ENCODE peak calls at places on chromosomes 3 and 15, in nine cellular contexts. One of them, this sample, is unnamed.

GRCh38 chr15:67465196-67465952 is 55.6 kb upstream of the C15orf61 start:
- DNase-seq in activated CD4-positive, alpha-beta memory T cell treated with anti-CD3 and anti-CD28 coated beads, Interleukin-2, amount 10 ng/mL, durations not matched to agents 7 days and 5 days: no peak
- DNase-seq in sigmoid colon: no peak
- DNase-seq in ELR: no peak
- DNase-seq in GM04503: no peak
- DNase-seq in OCI-LY7: no peak
- DNase-seq in body of pancreas: no peak
- DNase-seq in GF-D8: no peak
- DNase-seq in HTR-8/SVneo: no peak
- DNase-seq in this sample: no peak

GRCh38 chr15:59170295-59170881 is 36.3 kb upstream of the LDHAL6B start:
- DNase-seq in activated CD4-positive, alpha-beta memory T cell treated with anti-CD3 and anti-CD28 coated beads, Interleukin-2, amount 10 ng/mL, durations not matched to agents 7 days and 5 days: no peak
- DNase-seq in HTR-8/SVneo: no peak
- DNase-seq in GM04503: peak
- DNase-seq in body of pancreas: peak
- DNase-seq in OCI-LY7: no peak
- DNase-seq in GF-D8: no peak
- DNase-seq in sigmoid colon: no peak
- DNase-seq in ELR: peak
- DNase-seq in this sample: no peak

GRCh38 chr3:41630708-41631107 is 331.2 kb downstream of the ULK4 start:
- DNase-seq in body of pancreas: no peak
- DNase-seq in activated CD4-positive, alpha-beta memory T cell treated with anti-CD3 and anti-CD28 coated beads, Interleukin-2, amount 10 ng/mL, durations not matched to agents 7 days and 5 days: no peak
- DNase-seq in OCI-LY7: no peak
- DNase-seq in HTR-8/SVneo: no peak
- DNase-seq in GM04503: no peak
- DNase-seq in GF-D8: no peak
- DNase-seq in ELR: no peak
- DNase-seq in sigmoid colon: no peak
- DNase-seq in this sample: no peak

GRCh38 chr3:188749010-188749617 is 422.7 kb upstream of the TPRG1 start:
- DNase-seq in ELR: peak
- DNase-seq in activated CD4-positive, alpha-beta memory T cell treated with anti-CD3 and anti-CD28 coated beads, Interleukin-2, amount 10 ng/mL, durations not matched to agents 7 days and 5 days: peak
- DNase-seq in OCI-LY7: peak
- DNase-seq in GF-D8: no peak
- DNase-seq in HTR-8/SVneo: peak
- DNase-seq in sigmoid colon: no peak
- DNase-seq in body of pancreas: peak
- DNase-seq in GM04503: no peak
- DNase-seq in this sample: no peak

GRCh38 chr3:54278960-54279359 is 156.6 kb downstream of the CACNA2D3 start:
- DNase-seq in ELR: no peak
- DNase-seq in HTR-8/SVneo: no peak
- DNase-seq in body of pancreas: no peak
- DNase-seq in sigmoid colon: no peak
- DNase-seq in activated CD4-positive, alpha-beta memory T cell treated with anti-CD3 and anti-CD28 coated beads, Interleukin-2, amount 10 ng/mL, durations not matched to agents 7 days and 5 days: no peak
- DNase-seq in GM04503: no peak
- DNase-seq in OCI-LY7: no peak
- DNase-seq in GF-D8: no peak
- DNase-seq in this sample: no peak

GRCh38 chr3:112013058-112013783 is 14.5 kb downstream of the TAGLN3 start:
- DNase-seq in GM04503: no peak
- DNase-seq in GF-D8: no peak
- DNase-seq in HTR-8/SVneo: peak
- DNase-seq in sigmoid colon: peak
- DNase-seq in ELR: peak
- DNase-seq in activated CD4-positive, alpha-beta memory T cell treated with anti-CD3 and anti-CD28 coated beads, Interleukin-2, amount 10 ng/mL, durations not matched to agents 7 days and 5 days: peak
- DNase-seq in OCI-LY7: peak
- DNase-seq in body of pancreas: peak
- DNase-seq in this sample: no peak

GRCh38 chr3:17577795-17578520 is 164.5 kb downstream of the TBC1D5 start:
- DNase-seq in activated CD4-positive, alpha-beta memory T cell treated with anti-CD3 and anti-CD28 coated beads, Interleukin-2, amount 10 ng/mL, durations not matched to agents 7 days and 5 days: no peak
- DNase-seq in HTR-8/SVneo: no peak
- DNase-seq in body of pancreas: no peak
- DNase-seq in GF-D8: no peak
- DNase-seq in OCI-LY7: no peak
- DNase-seq in GM04503: peak
- DNase-seq in ELR: no peak
- DNase-seq in sigmoid colon: no peak
- DNase-seq in this sample: no peak

GRCh38 chr15:73796266-73796939 is 43.3 kb upstream of the INSYN1 start:
- DNase-seq in GF-D8: no peak
- DNase-seq in activated CD4-positive, alpha-beta memory T cell treated with anti-CD3 and anti-CD28 coated beads, Interleukin-2, amount 10 ng/mL, durations not matched to agents 7 days and 5 days: no peak
- DNase-seq in OCI-LY7: no peak
- DNase-seq in HTR-8/SVneo: no peak
- DNase-seq in ELR: no peak
- DNase-seq in GM04503: no peak
- DNase-seq in sigmoid colon: no peak
- DNase-seq in body of pancreas: no peak
- DNase-seq in this sample: no peak

GRCh38 chr3:71581451-71581980 is 2.0 kb downstream of the FOXP1 start:
- DNase-seq in HTR-8/SVneo: no peak
- DNase-seq in body of pancreas: peak
- DNase-seq in OCI-LY7: peak
- DNase-seq in GF-D8: no peak
- DNase-seq in GM04503: no peak
- DNase-seq in ELR: peak
- DNase-seq in activated CD4-positive, alpha-beta memory T cell treated with anti-CD3 and anti-CD28 coated beads, Interleukin-2, amount 10 ng/mL, durations not matched to agents 7 days and 5 days: peak
- DNase-seq in sigmoid colon: peak
- DNase-seq in this sample: no peak

GRCh38 chr3:100436951-100437350 is 35.6 kb downstream of the LNP1 start:
- DNase-seq in sigmoid colon: no peak
- DNase-seq in activated CD4-positive, alpha-beta memory T cell treated with anti-CD3 and anti-CD28 coated beads, Interleukin-2, amount 10 ng/mL, durations not matched to agents 7 days and 5 days: no peak
- DNase-seq in HTR-8/SVneo: no peak
- DNase-seq in GM04503: no peak
- DNase-seq in ELR: peak
- DNase-seq in OCI-LY7: no peak
- DNase-seq in GF-D8: no peak
- DNase-seq in body of pancreas: no peak
- DNase-seq in this sample: no peak

GRCh38 chr15:77001351-77001750 is 6.4 kb downstream of the PSTPIP1 start:
- DNase-seq in OCI-LY7: no peak
- DNase-seq in sigmoid colon: no peak
- DNase-seq in activated CD4-positive, alpha-beta memory T cell treated with anti-CD3 and anti-CD28 coated beads, Interleukin-2, amount 10 ng/mL, durations not matched to agents 7 days and 5 days: no peak
- DNase-seq in HTR-8/SVneo: no peak
- DNase-seq in GM04503: no peak
- DNase-seq in GF-D8: no peak
- DNase-seq in body of pancreas: no peak
- DNase-seq in ELR: no peak
- DNase-seq in this sample: no peak

GRCh38 chr3:38459499-38460048 is 5.9 kb downstream of the ACVR2B start:
- DNase-seq in GM04503: no peak
- DNase-seq in sigmoid colon: no peak
- DNase-seq in activated CD4-positive, alpha-beta memory T cell treated with anti-CD3 and anti-CD28 coated beads, Interleukin-2, amount 10 ng/mL, durations not matched to agents 7 days and 5 days: no peak
- DNase-seq in OCI-LY7: no peak
- DNase-seq in body of pancreas: no peak
- DNase-seq in HTR-8/SVneo: no peak
- DNase-seq in ELR: no peak
- DNase-seq in GF-D8: no peak
- DNase-seq in this sample: no peak

GRCh38 chr15:57595011-57595866 is 3.5 kb downstream of the MYZAP start:
- DNase-seq in HTR-8/SVneo: no peak
- DNase-seq in GF-D8: peak
- DNase-seq in sigmoid colon: no peak
- DNase-seq in activated CD4-positive, alpha-beta memory T cell treated with anti-CD3 and anti-CD28 coated beads, Interleukin-2, amount 10 ng/mL, durations not matched to agents 7 days and 5 days: no peak
- DNase-seq in OCI-LY7: no peak
- DNase-seq in ELR: no peak
- DNase-seq in GM04503: no peak
- DNase-seq in body of pancreas: peak
- DNase-seq in this sample: no peak

GRCh38 chr15:96585634-96586386 is 255.3 kb downstream of the NR2F2 start:
- DNase-seq in ELR: peak
- DNase-seq in activated CD4-positive, alpha-beta memory T cell treated with anti-CD3 and anti-CD28 coated beads, Interleukin-2, amount 10 ng/mL, durations not matched to agents 7 days and 5 days: no peak
- DNase-seq in GM04503: no peak
- DNase-seq in sigmoid colon: no peak
- DNase-seq in body of pancreas: no peak
- DNase-seq in OCI-LY7: no peak
- DNase-seq in HTR-8/SVneo: peak
- DNase-seq in GF-D8: no peak
- DNase-seq in this sample: no peak

GRCh38 chr3:17143893-17144664 is 259.3 kb downstream of the PLCL2 start:
- DNase-seq in body of pancreas: no peak
- DNase-seq in GF-D8: no peak
- DNase-seq in ELR: no peak
- DNase-seq in sigmoid colon: no peak
- DNase-seq in activated CD4-positive, alpha-beta memory T cell treated with anti-CD3 and anti-CD28 coated beads, Interleukin-2, amount 10 ng/mL, durations not matched to agents 7 days and 5 days: no peak
- DNase-seq in HTR-8/SVneo: no peak
- DNase-seq in GM04503: no peak
- DNase-seq in OCI-LY7: no peak
- DNase-seq in this sample: no peak

GRCh38 chr3:150172356-150172755 is 201.7 kb upstream of the PFN2 start:
- DNase-seq in GF-D8: no peak
- DNase-seq in sigmoid colon: no peak
- DNase-seq in OCI-LY7: no peak
- DNase-seq in GM04503: no peak
- DNase-seq in HTR-8/SVneo: no peak
- DNase-seq in ELR: no peak
- DNase-seq in activated CD4-positive, alpha-beta memory T cell treated with anti-CD3 and anti-CD28 coated beads, Interleukin-2, amount 10 ng/mL, durations not matched to agents 7 days and 5 days: no peak
- DNase-seq in body of pancreas: no peak
- DNase-seq in this sample: no peak

GRCh38 chr3:187098925-187099512 is 40.3 kb downstream of the RPL39L start:
- DNase-seq in sigmoid colon: no peak
- DNase-seq in activated CD4-positive, alpha-beta memory T cell treated with anti-CD3 and anti-CD28 coated beads, Interleukin-2, amount 10 ng/mL, durations not matched to agents 7 days and 5 days: no peak
- DNase-seq in HTR-8/SVneo: no peak
- DNase-seq in GM04503: no peak
- DNase-seq in ELR: peak
- DNase-seq in OCI-LY7: no peak
- DNase-seq in GF-D8: no peak
- DNase-seq in body of pancreas: no peak
- DNase-seq in this sample: no peak

GRCh38 chr3:46261926-46262594 is 19.8 kb downstream of the CCR3 start:
- DNase-seq in body of pancreas: no peak
- DNase-seq in OCI-LY7: no peak
- DNase-seq in ELR: no peak
- DNase-seq in GF-D8: no peak
- DNase-seq in activated CD4-positive, alpha-beta memory T cell treated with anti-CD3 and anti-CD28 coated beads, Interleukin-2, amount 10 ng/mL, durations not matched to agents 7 days and 5 days: no peak
- DNase-seq in GM04503: no peak
- DNase-seq in HTR-8/SVneo: no peak
- DNase-seq in sigmoid colon: no peak
- DNase-seq in this sample: no peak

GRCh38 chr15:32908135-32908801 is 190.5 kb downstream of the GREM1 start:
- DNase-seq in body of pancreas: no peak
- DNase-seq in sigmoid colon: no peak
- DNase-seq in GM04503: no peak
- DNase-seq in OCI-LY7: peak
- DNase-seq in GF-D8: no peak
- DNase-seq in ELR: no peak
- DNase-seq in HTR-8/SVneo: no peak
- DNase-seq in activated CD4-positive, alpha-beta memory T cell treated with anti-CD3 and anti-CD28 coated beads, Interleukin-2, amount 10 ng/mL, durations not matched to agents 7 days and 5 days: no peak
- DNase-seq in this sample: no peak

GRCh38 chr3:114217266-114217665 is 20.1 kb downstream of the ZNF80 start:
- DNase-seq in sigmoid colon: no peak
- DNase-seq in GM04503: no peak
- DNase-seq in GF-D8: no peak
- DNase-seq in ELR: no peak
- DNase-seq in HTR-8/SVneo: no peak
- DNase-seq in activated CD4-positive, alpha-beta memory T cell treated with anti-CD3 and anti-CD28 coated beads, Interleukin-2, amount 10 ng/mL, durations not matched to agents 7 days and 5 days: no peak
- DNase-seq in body of pancreas: no peak
- DNase-seq in OCI-LY7: no peak
- DNase-seq in this sample: no peak

GRCh38 chr15:58903232-58903631 is 30.2 kb downstream of the SLTM start:
- DNase-seq in GF-D8: no peak
- DNase-seq in HTR-8/SVneo: no peak
- DNase-seq in sigmoid colon: no peak
- DNase-seq in ELR: no peak
- DNase-seq in activated CD4-positive, alpha-beta memory T cell treated with anti-CD3 and anti-CD28 coated beads, Interleukin-2, amount 10 ng/mL, durations not matched to agents 7 days and 5 days: no peak
- DNase-seq in OCI-LY7: no peak
- DNase-seq in body of pancreas: no peak
- DNase-seq in GM04503: no peak
- DNase-seq in this sample: no peak

GRCh38 chr15:67179411-67179995 is 75.0 kb downstream of the AAGAB start:
- DNase-seq in GF-D8: no peak
- DNase-seq in HTR-8/SVneo: no peak
- DNase-seq in GM04503: no peak
- DNase-seq in sigmoid colon: no peak
- DNase-seq in activated CD4-positive, alpha-beta memory T cell treated with anti-CD3 and anti-CD28 coated beads, Interleukin-2, amount 10 ng/mL, durations not matched to agents 7 days and 5 days: no peak
- DNase-seq in OCI-LY7: no peak
- DNase-seq in body of pancreas: no peak
- DNase-seq in ELR: no peak
- DNase-seq in this sample: no peak

GRCh38 chr3:152031321-152031720 is 157.9 kb downstream of the SUCNR1 start:
- DNase-seq in GF-D8: no peak
- DNase-seq in OCI-LY7: no peak
- DNase-seq in GM04503: peak
- DNase-seq in ELR: no peak
- DNase-seq in body of pancreas: no peak
- DNase-seq in sigmoid colon: no peak
- DNase-seq in HTR-8/SVneo: no peak
- DNase-seq in activated CD4-positive, alpha-beta memory T cell treated with anti-CD3 and anti-CD28 coated beads, Interleukin-2, amount 10 ng/mL, durations not matched to agents 7 days and 5 days: no peak
- DNase-seq in this sample: no peak

GRCh38 chr3:70999730-71000129 is 583.8 kb downstream of the FOXP1 start:
- DNase-seq in activated CD4-positive, alpha-beta memory T cell treated with anti-CD3 and anti-CD28 coated beads, Interleukin-2, amount 10 ng/mL, durations not matched to agents 7 days and 5 days: no peak
- DNase-seq in ELR: peak
- DNase-seq in HTR-8/SVneo: no peak
- DNase-seq in OCI-LY7: no peak
- DNase-seq in GF-D8: no peak
- DNase-seq in body of pancreas: no peak
- DNase-seq in sigmoid colon: no peak
- DNase-seq in GM04503: no peak
- DNase-seq in this sample: peak

GRCh38 chr3:123025642-123026521 is 1.7 kb downstream of the SEMA5B start:
- DNase-seq in HTR-8/SVneo: no peak
- DNase-seq in activated CD4-positive, alpha-beta memory T cell treated with anti-CD3 and anti-CD28 coated beads, Interleukin-2, amount 10 ng/mL, durations not matched to agents 7 days and 5 days: no peak
- DNase-seq in sigmoid colon: no peak
- DNase-seq in body of pancreas: peak
- DNase-seq in OCI-LY7: no peak
- DNase-seq in GF-D8: no peak
- DNase-seq in ELR: no peak
- DNase-seq in GM04503: no peak
- DNase-seq in this sample: no peak

GRCh38 chr3:170558417-170558816 is 27.5 kb downstream of the SLC7A14 start:
- DNase-seq in sigmoid colon: no peak
- DNase-seq in HTR-8/SVneo: no peak
- DNase-seq in GF-D8: no peak
- DNase-seq in OCI-LY7: no peak
- DNase-seq in activated CD4-positive, alpha-beta memory T cell treated with anti-CD3 and anti-CD28 coated beads, Interleukin-2, amount 10 ng/mL, durations not matched to agents 7 days and 5 days: no peak
- DNase-seq in GM04503: no peak
- DNase-seq in body of pancreas: no peak
- DNase-seq in ELR: no peak
- DNase-seq in this sample: no peak

GRCh38 chr3:177357352-177358084 is 160.2 kb upstream of the TBL1XR1 start:
- DNase-seq in body of pancreas: no peak
- DNase-seq in ELR: peak
- DNase-seq in HTR-8/SVneo: peak
- DNase-seq in activated CD4-positive, alpha-beta memory T cell treated with anti-CD3 and anti-CD28 coated beads, Interleukin-2, amount 10 ng/mL, durations not matched to agents 7 days and 5 days: no peak
- DNase-seq in sigmoid colon: no peak
- DNase-seq in GM04503: no peak
- DNase-seq in OCI-LY7: peak
- DNase-seq in GF-D8: peak
- DNase-seq in this sample: no peak

GRCh38 chr15:74584779-74585178 is 30.9 kb upstream of the CLK3 start:
- DNase-seq in activated CD4-positive, alpha-beta memory T cell treated with anti-CD3 and anti-CD28 coated beads, Interleukin-2, amount 10 ng/mL, durations not matched to agents 7 days and 5 days: no peak
- DNase-seq in HTR-8/SVneo: no peak
- DNase-seq in ELR: no peak
- DNase-seq in GF-D8: no peak
- DNase-seq in OCI-LY7: no peak
- DNase-seq in sigmoid colon: no peak
- DNase-seq in body of pancreas: no peak
- DNase-seq in GM04503: no peak
- DNase-seq in this sample: no peak

GRCh38 chr3:55157736-55158135 is 229.9 kb upstream of the LRTM1 start:
- DNase-seq in GF-D8: no peak
- DNase-seq in sigmoid colon: no peak
- DNase-seq in body of pancreas: no peak
- DNase-seq in ELR: peak
- DNase-seq in HTR-8/SVneo: no peak
- DNase-seq in activated CD4-positive, alpha-beta memory T cell treated with anti-CD3 and anti-CD28 coated beads, Interleukin-2, amount 10 ng/mL, durations not matched to agents 7 days and 5 days: no peak
- DNase-seq in OCI-LY7: no peak
- DNase-seq in GM04503: no peak
- DNase-seq in this sample: no peak

GRCh38 chr15:49815937-49816336 is 195.1 kb downstream of the DTWD1 start:
- DNase-seq in GM04503: peak
- DNase-seq in body of pancreas: no peak
- DNase-seq in OCI-LY7: no peak
- DNase-seq in GF-D8: no peak
- DNase-seq in sigmoid colon: no peak
- DNase-seq in ELR: peak
- DNase-seq in HTR-8/SVneo: peak
- DNase-seq in activated CD4-positive, alpha-beta memory T cell treated with anti-CD3 and anti-CD28 coated beads, Interleukin-2, amount 10 ng/mL, durations not matched to agents 7 days and 5 days: no peak
- DNase-seq in this sample: peak

GRCh38 chr3:58564456-58565160 is 12.6 kb downstream of the FAM107A start:
- DNase-seq in ELR: peak
- DNase-seq in sigmoid colon: no peak
- DNase-seq in body of pancreas: no peak
- DNase-seq in OCI-LY7: no peak
- DNase-seq in HTR-8/SVneo: peak
- DNase-seq in activated CD4-positive, alpha-beta memory T cell treated with anti-CD3 and anti-CD28 coated beads, Interleukin-2, amount 10 ng/mL, durations not matched to agents 7 days and 5 days: no peak
- DNase-seq in GM04503: peak
- DNase-seq in GF-D8: no peak
- DNase-seq in this sample: peak